ENCODE peak calls at places on chromosomes 13 and 19, in four cellular contexts. One of them, this sample, is unnamed.

GRCh38 chr19:20244356-20244755 is 77.3 kb downstream of the ZNF486 start:
- DNase-seq in cardiac fibroblast: no peak
- DNase-seq in ELF-1: no peak
- DNase-seq in Calu3: no peak
- DNase-seq in this sample: no peak

GRCh38 chr13:22561581-22561980 is 619.2 kb upstream of the SGCG start:
- DNase-seq in cardiac fibroblast: no peak
- DNase-seq in ELF-1: no peak
- DNase-seq in Calu3: no peak
- DNase-seq in this sample: no peak

GRCh38 chr13:100660761-100661160 is 13.8 kb downstream of the TMTC4 start:
- DNase-seq in cardiac fibroblast: no peak
- DNase-seq in ELF-1: no peak
- DNase-seq in Calu3: no peak
- DNase-seq in this sample: no peak

GRCh38 chr19:19211499-19212432 is at the start of gene NCAN:
- DNase-seq in cardiac fibroblast: no peak
- DNase-seq in ELF-1: peak
- DNase-seq in Calu3: no peak
- DNase-seq in this sample: no peak

GRCh38 chr13:108776650-108777049 is 147.2 kb downstream of the MYO16 start:
- DNase-seq in cardiac fibroblast: no peak
- DNase-seq in ELF-1: no peak
- DNase-seq in Calu3: no peak
- DNase-seq in this sample: no peak

GRCh38 chr13:49314344-49314882 is 66.7 kb downstream of the CDADC1 start:
- DNase-seq in cardiac fibroblast: no peak
- DNase-seq in ELF-1: no peak
- DNase-seq in Calu3: no peak
- DNase-seq in this sample: no peak

GRCh38 chr13:82912564-82912963 is 969.7 kb downstream of the SLITRK1 start:
- DNase-seq in cardiac fibroblast: no peak
- DNase-seq in ELF-1: no peak
- DNase-seq in Calu3: no peak
- DNase-seq in this sample: no peak

GRCh38 chr19:40394816-40395210 is 4.8 kb upstream of the HIPK4 start:
- DNase-seq in cardiac fibroblast: no peak
- DNase-seq in ELF-1: no peak
- DNase-seq in Calu3: no peak
- DNase-seq in this sample: no peak

GRCh38 chr13:112971288-112971643 is 2.3 kb downstream of the MCF2L start:
- DNase-seq in cardiac fibroblast: no peak
- DNase-seq in ELF-1: no peak
- DNase-seq in Calu3: no peak
- DNase-seq in this sample: no peak

GRCh38 chr13:45206340-45206739 is 5.5 kb upstream of the KCTD4 start:
- DNase-seq in cardiac fibroblast: peak
- DNase-seq in ELF-1: no peak
- DNase-seq in Calu3: no peak
- DNase-seq in this sample: no peak

GRCh38 chr13:101556676-101557121 is 104.2 kb downstream of the ITGBL1 start:
- DNase-seq in cardiac fibroblast: peak
- DNase-seq in ELF-1: no peak
- DNase-seq in Calu3: no peak
- DNase-seq in this sample: no peak

GRCh38 chr19:55090564-55090963 is 14.9 kb downstream of the EPS8L1 start:
- DNase-seq in cardiac fibroblast: no peak
- DNase-seq in ELF-1: no peak
- DNase-seq in Calu3: no peak
- DNase-seq in this sample: no peak

GRCh38 chr19:2639999-2640398 is 62.5 kb downstream of the GNG7 start:
- DNase-seq in cardiac fibroblast: no peak
- DNase-seq in ELF-1: no peak
- DNase-seq in Calu3: no peak
- DNase-seq in this sample: no peak

GRCh38 chr13:27339299-27339698 is 68.7 kb downstream of the RASL11A start:
- DNase-seq in cardiac fibroblast: peak
- DNase-seq in ELF-1: peak
- DNase-seq in Calu3: peak
- DNase-seq in this sample: no peak

GRCh38 chr19:40585241-40585640 is 8.6 kb downstream of the SHKBP1 start:
- DNase-seq in cardiac fibroblast: no peak
- DNase-seq in ELF-1: no peak
- DNase-seq in Calu3: no peak
- DNase-seq in this sample: no peak

GRCh38 chr19:34576292-34576691 is 94.7 kb downstream of the WTIP start:
- DNase-seq in cardiac fibroblast: no peak
- DNase-seq in ELF-1: no peak
- DNase-seq in Calu3: no peak
- DNase-seq in this sample: no peak

GRCh38 chr13:75636339-75637095 is 387 bp downstream of the LMO7 start:
- DNase-seq in cardiac fibroblast: peak
- DNase-seq in ELF-1: peak
- DNase-seq in Calu3: peak
- DNase-seq in this sample: no peak

GRCh38 chr13:49746111-49746510 is 46.4 kb downstream of the KPNA3 start:
- DNase-seq in cardiac fibroblast: no peak
- DNase-seq in ELF-1: no peak
- DNase-seq in Calu3: no peak
- DNase-seq in this sample: no peak

This sample was measured in NCI-H2107.